ENCODE peak calls at places on chromosomes 16 and 17, in nine cellular contexts. One of them, this sample, is unnamed.

GRCh38 chr17:1611715-1612114 is 16.9 kb downstream of the SLC43A2 start:
- DNase-seq in amniotic stem cell: no peak
- DNase-seq in mucosa of gallbladder: no peak
- DNase-seq in stimulated activated CD8-positive, alpha-beta memory T cell treated with anti-CD3 and anti-CD28 coated beads, Interleukin-12 subunit alpha, Interleukin-12 subunit beta, amount 100 ng/mL, for 1 hour: no peak
- DNase-seq in uterus: no peak
- DNase-seq in foreskin fibroblast: no peak
- DNase-seq in lower lobe of right lung: no peak
- DNase-seq in pancreas: no peak
- DNase-seq in GM13977: no peak
- DNase-seq in this sample: no peak

GRCh38 chr16:48244863-48245195 is 729 bp downstream of the LONP2 start:
- DNase-seq in amniotic stem cell: no peak
- DNase-seq in mucosa of gallbladder: no peak
- DNase-seq in stimulated activated CD8-positive, alpha-beta memory T cell treated with anti-CD3 and anti-CD28 coated beads, Interleukin-12 subunit alpha, Interleukin-12 subunit beta, amount 100 ng/mL, for 1 hour: no peak
- DNase-seq in uterus: no peak
- DNase-seq in foreskin fibroblast: no peak
- DNase-seq in lower lobe of right lung: no peak
- DNase-seq in pancreas: no peak
- DNase-seq in GM13977: no peak
- DNase-seq in this sample: no peak

GRCh38 chr16:76583466-76583865 is 306.3 kb downstream of the CNTNAP4 start:
- DNase-seq in amniotic stem cell: no peak
- DNase-seq in mucosa of gallbladder: no peak
- DNase-seq in stimulated activated CD8-positive, alpha-beta memory T cell treated with anti-CD3 and anti-CD28 coated beads, Interleukin-12 subunit alpha, Interleukin-12 subunit beta, amount 100 ng/mL, for 1 hour: no peak
- DNase-seq in uterus: no peak
- DNase-seq in foreskin fibroblast: no peak
- DNase-seq in lower lobe of right lung: no peak
- DNase-seq in pancreas: peak; percentile 22
- DNase-seq in GM13977: no peak
- DNase-seq in this sample: peak; percentile 53

GRCh38 chr17:35167046-35167445 is 19.4 kb downstream of the UNC45B start:
- DNase-seq in amniotic stem cell: no peak
- DNase-seq in mucosa of gallbladder: no peak
- DNase-seq in stimulated activated CD8-positive, alpha-beta memory T cell treated with anti-CD3 and anti-CD28 coated beads, Interleukin-12 subunit alpha, Interleukin-12 subunit beta, amount 100 ng/mL, for 1 hour: no peak
- DNase-seq in uterus: no peak
- DNase-seq in foreskin fibroblast: no peak
- DNase-seq in lower lobe of right lung: no peak
- DNase-seq in pancreas: no peak
- DNase-seq in GM13977: no peak
- DNase-seq in this sample: no peak

GRCh38 chr17:32496348-32497078 is 9.7 kb downstream of the CDK5R1 start:
- DNase-seq in amniotic stem cell: no peak
- DNase-seq in mucosa of gallbladder: no peak
- DNase-seq in stimulated activated CD8-positive, alpha-beta memory T cell treated with anti-CD3 and anti-CD28 coated beads, Interleukin-12 subunit alpha, Interleukin-12 subunit beta, amount 100 ng/mL, for 1 hour: no peak
- DNase-seq in uterus: no peak
- DNase-seq in foreskin fibroblast: peak; percentile 46
- DNase-seq in lower lobe of right lung: no peak
- DNase-seq in pancreas: no peak
- DNase-seq in GM13977: no peak
- DNase-seq in this sample: no peak

GRCh38 chr16:56993204-56993603 is 3.8 kb downstream of the NLRC5 start:
- DNase-seq in amniotic stem cell: no peak
- DNase-seq in mucosa of gallbladder: no peak
- DNase-seq in stimulated activated CD8-positive, alpha-beta memory T cell treated with anti-CD3 and anti-CD28 coated beads, Interleukin-12 subunit alpha, Interleukin-12 subunit beta, amount 100 ng/mL, for 1 hour: no peak
- DNase-seq in uterus: no peak
- DNase-seq in foreskin fibroblast: no peak
- DNase-seq in lower lobe of right lung: no peak
- DNase-seq in pancreas: no peak
- DNase-seq in GM13977: no peak
- DNase-seq in this sample: no peak

GRCh38 chr17:40417258-40417608 is 463 bp downstream of the TOP2A start:
- DNase-seq in amniotic stem cell: no peak
- DNase-seq in mucosa of gallbladder: no peak
- DNase-seq in stimulated activated CD8-positive, alpha-beta memory T cell treated with anti-CD3 and anti-CD28 coated beads, Interleukin-12 subunit alpha, Interleukin-12 subunit beta, amount 100 ng/mL, for 1 hour: no peak
- DNase-seq in uterus: no peak
- DNase-seq in foreskin fibroblast: peak; percentile 9
- DNase-seq in lower lobe of right lung: no peak
- DNase-seq in pancreas: no peak
- DNase-seq in GM13977: peak; percentile 43
- DNase-seq in this sample: no peak

GRCh38 chr16:27449434-27450188 is 47.6 kb downstream of the IL21R start:
- DNase-seq in amniotic stem cell: no peak
- DNase-seq in mucosa of gallbladder: peak; percentile 16
- DNase-seq in stimulated activated CD8-positive, alpha-beta memory T cell treated with anti-CD3 and anti-CD28 coated beads, Interleukin-12 subunit alpha, Interleukin-12 subunit beta, amount 100 ng/mL, for 1 hour: peak; percentile 69
- DNase-seq in uterus: no peak
- DNase-seq in foreskin fibroblast: no peak
- DNase-seq in lower lobe of right lung: no peak
- DNase-seq in pancreas: no peak
- DNase-seq in GM13977: peak; percentile 87
- DNase-seq in this sample: no peak

GRCh38 chr16:50741225-50741807 is 570 bp upstream of the CYLD start:
- DNase-seq in amniotic stem cell: no peak
- DNase-seq in mucosa of gallbladder: no peak
- DNase-seq in stimulated activated CD8-positive, alpha-beta memory T cell treated with anti-CD3 and anti-CD28 coated beads, Interleukin-12 subunit alpha, Interleukin-12 subunit beta, amount 100 ng/mL, for 1 hour: no peak
- DNase-seq in uterus: peak; percentile 35
- DNase-seq in foreskin fibroblast: no peak
- DNase-seq in lower lobe of right lung: no peak
- DNase-seq in pancreas: peak; percentile 53
- DNase-seq in GM13977: no peak
- DNase-seq in this sample: no peak

GRCh38 chr16:57297856-57298255 is 13.4 kb upstream of the PLLP start:
- DNase-seq in amniotic stem cell: no peak
- DNase-seq in mucosa of gallbladder: no peak
- DNase-seq in stimulated activated CD8-positive, alpha-beta memory T cell treated with anti-CD3 and anti-CD28 coated beads, Interleukin-12 subunit alpha, Interleukin-12 subunit beta, amount 100 ng/mL, for 1 hour: no peak
- DNase-seq in uterus: no peak
- DNase-seq in foreskin fibroblast: no peak
- DNase-seq in lower lobe of right lung: no peak
- DNase-seq in pancreas: no peak
- DNase-seq in GM13977: no peak
- DNase-seq in this sample: no peak